ENCODE peak calls at places on chromosomes 6 and 20, in six cellular contexts. Z is HepG2, S is cardiac muscle cell, L is stomach, B is endothelial cell of umbilical vein, A is lower lobe of right lung. E is an unnamed sample.

GRCh38 chr6:26104457-26105108 is 17.4 kb downstream of the HFE start:
- DNase-seq in S (no peak), B (no peak), Z (peak; percentile 90), A (no peak), L (no peak), E (no peak)

GRCh38 chr6:9647599-9647998 is 767.3 kb downstream of the TFAP2A start:
- DNase-seq in S (peak; percentile 62), A (no peak), L (no peak), Z (no peak), B (peak; percentile 43), E (no peak)

GRCh38 chr6:10690651-10691445 is 3.6 kb downstream of the C6orf52 start:
- DNase-seq in Z (no peak), B (no peak), S (peak; percentile 14), L (no peak), A (no peak), E (no peak)

GRCh38 chr20:14495066-14495465 is 157.7 kb upstream of the FLRT3 start:
- DNase-seq in A (no peak), Z (no peak), L (no peak), B (no peak), S (no peak), E (no peak)

GRCh38 chr20:59824711-59825562 is 108.5 kb downstream of the SYCP2 start:
- DNase-seq in A (no peak), B (no peak), Z (no peak), S (no peak), L (no peak), E (no peak)

GRCh38 chr6:15535495-15536200 is 127.2 kb downstream of the DTNBP1 start:
- DNase-seq in L (no peak), B (no peak), S (no peak), A (no peak), Z (no peak), E (no peak)

GRCh38 chr20:63100401-63100925 is 93.7 kb upstream of the BHLHE23 start:
- DNase-seq in B (no peak), A (peak; percentile 25), S (no peak), L (no peak), Z (no peak), E (no peak)

GRCh38 chr20:12166053-12166717 is 248.5 kb downstream of the BTBD3 start:
- DNase-seq in L (no peak), A (no peak), Z (no peak), B (no peak), S (peak; percentile 99), E (peak; percentile 42)

DNA sequence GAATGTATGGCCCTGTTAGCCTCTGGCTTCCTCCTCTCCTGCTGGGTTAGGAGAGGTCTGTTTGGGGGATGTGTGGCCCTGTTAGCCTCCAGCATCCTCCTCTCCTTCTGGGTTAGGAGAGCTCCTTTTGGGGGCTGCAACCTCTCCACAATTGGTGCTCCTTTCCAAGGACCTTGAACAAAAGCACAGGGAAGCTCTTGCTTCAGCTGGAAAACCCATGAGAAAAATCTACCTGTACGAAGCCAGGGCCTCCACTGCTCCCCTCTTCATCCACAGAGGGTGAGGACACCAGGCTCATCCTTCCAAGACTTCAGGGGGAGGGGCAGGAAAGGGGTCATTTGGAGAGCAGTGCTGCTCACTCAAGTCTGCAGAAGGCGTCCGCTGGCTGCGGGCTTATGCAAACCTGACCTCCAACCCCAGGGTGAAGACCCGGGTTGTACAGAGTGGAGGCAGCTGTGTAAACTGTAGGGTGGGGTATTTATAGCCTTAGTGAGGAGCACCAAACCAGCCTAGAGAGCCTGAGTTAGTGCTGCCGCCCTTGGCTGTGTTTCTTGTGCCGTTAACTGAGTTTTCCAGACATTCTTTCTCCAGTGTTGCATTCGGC is 62.1 kb downstream of the SLC24A3 start:
- DNase-seq in L (peak; percentile 67), A (no peak), S (no peak), Z (no peak), B (no peak), E (no peak)
- H3K4me1 ChIP-seq in L (peaks cover 21% of the 10 kb centered on the region), A (peaks cover 19% of the 10 kb centered on the region), S (no peaks in the 10 kb centered on the region), Z (no peaks in the 10 kb centered on the region), B (no peaks in the 10 kb centered on the region), E (peaks cover 10% of the 10 kb centered on the region)

GRCh38 chr6:112330877-112331260 is 16.3 kb upstream of the RFPL4B start:
- DNase-seq in A (no peak), Z (no peak), B (no peak), S (no peak), L (no peak), E (no peak)
- H3K27ac ChIP-seq in A (no peak overlapping the region), Z (no peak overlapping the region), B (no peak overlapping the region), S (no peak overlapping the region), L (no peak overlapping the region), E (peak overlapping the region; percentile 70)

DNA sequence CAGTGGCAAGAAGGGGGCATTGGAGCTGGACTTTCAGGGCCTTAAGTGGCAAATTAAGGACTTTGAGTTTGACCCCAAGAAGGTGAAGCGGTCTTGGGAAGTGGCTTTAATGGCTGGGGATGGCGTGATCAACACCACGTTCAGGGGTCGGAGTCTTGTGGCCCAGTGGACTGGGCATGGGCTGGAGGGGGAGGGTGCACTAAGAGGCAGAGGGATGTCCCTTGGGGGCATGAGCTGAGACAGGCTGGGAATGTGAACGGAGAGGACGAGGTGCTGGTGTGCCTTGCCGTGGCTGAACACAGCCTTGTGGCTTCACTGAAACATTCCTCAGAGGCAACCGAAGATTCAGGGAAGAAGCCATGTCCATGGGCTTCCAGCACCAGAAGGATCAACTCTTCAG is 227.0 kb downstream of the SYNDIG1 start:
- DNase-seq in B (no peak), S (no peak), Z (no peak), L (peak; percentile 4), A (no peak), E (no peak)
- H3K27me3 ChIP-seq in B (no peaks in the 10 kb centered on the region), S (peaks cover 8% of the 10 kb centered on the region), Z (peaks cover 12% of the 10 kb centered on the region), L (no peaks in the 10 kb centered on the region), A (peaks cover 20% of the 10 kb centered on the region), E (no peaks in the 10 kb centered on the region)

DNA sequence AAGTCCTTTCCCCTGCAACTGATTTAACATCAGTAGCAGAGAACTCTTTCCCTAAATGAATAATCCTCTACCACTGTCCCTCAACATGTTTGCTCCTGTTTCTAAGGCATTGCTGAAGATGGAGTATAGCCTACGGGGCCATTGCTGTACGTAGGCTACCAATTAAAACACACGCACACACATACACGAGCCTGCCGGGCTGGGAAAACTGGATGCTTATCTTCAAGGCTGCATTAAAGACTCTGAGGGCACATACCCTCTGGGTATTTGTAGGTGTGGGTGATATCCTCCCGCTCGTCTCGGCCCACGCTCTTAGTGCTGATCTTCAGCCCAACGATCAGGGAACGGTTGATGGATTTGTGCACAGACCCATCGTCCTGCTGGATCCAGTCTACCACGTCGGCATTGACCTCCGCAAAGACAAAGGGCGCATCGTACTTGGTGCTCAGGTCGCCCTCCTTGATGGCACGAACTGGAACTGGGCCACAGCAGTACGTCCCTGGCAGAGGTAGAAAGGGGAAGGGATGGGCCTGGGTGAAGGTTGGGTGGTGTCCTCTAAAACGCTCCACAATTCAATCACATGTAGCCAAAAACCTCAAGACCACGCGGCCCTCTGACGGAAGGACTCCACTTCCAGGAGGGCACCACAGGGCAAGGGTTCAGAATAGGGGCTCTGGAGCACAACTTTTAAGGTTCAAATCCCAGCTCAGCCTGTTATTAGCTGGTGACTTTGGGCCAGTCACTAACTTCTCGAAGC is 25.7 kb downstream of the TGM2 start:
- DNase-seq in Z (no peak), L (no peak), B (no peak), S (no peak), A (peak; percentile 19), E (no peak)
- H3K4me1 ChIP-seq in Z (peaks cover 42% of the 10 kb centered on the region), L (peaks cover 39% of the 10 kb centered on the region), B (peaks cover 82% of the 10 kb centered on the region), S (peaks cover 23% of the 10 kb centered on the region), A (peaks cover 57% of the 10 kb centered on the region), E (peaks cover 22% of the 10 kb centered on the region)

DNA sequence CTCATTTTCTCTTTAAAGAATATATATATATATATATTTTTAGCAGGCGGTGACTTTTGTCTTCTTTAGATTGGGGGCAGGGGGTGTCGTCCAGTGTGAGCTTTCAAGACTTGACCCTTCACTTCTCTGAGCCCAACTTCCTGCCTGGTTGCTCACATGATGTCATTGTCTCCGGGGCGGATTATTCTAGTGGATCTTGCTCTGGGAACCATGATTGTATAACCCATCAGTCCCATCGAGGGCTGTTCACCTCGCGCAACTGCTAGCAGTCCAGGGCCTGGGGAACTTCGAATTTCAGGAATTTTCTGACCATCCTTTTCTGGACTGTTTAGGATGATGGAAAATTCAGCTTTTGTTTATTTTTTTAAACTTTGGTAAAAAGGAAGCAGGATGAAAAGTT is 1.0 kb downstream of the IGF2R start:
- DNase-seq in B (peak; percentile 35), L (peak; percentile 46), Z (peak; percentile 92), A (peak; percentile 56), S (peak; percentile 73), E (no peak)
- H3K27ac ChIP-seq in B (no peak overlapping the region), L (peak overlapping the region; percentile 91), Z (peak overlapping the region; percentile 87), A (peak overlapping the region; percentile 97), S (peak overlapping the region; percentile 93), E (peak overlapping the region; percentile 88)